ENCODE peak calls at places on chromosomes 4 and X, in ten cellular contexts. One of them, this sample, is unnamed.

GRCh38 chrX:104660092-104660491 is 94.1 kb downstream of the IL1RAPL2 start:
- DNase-seq in adrenal gland: no peak
- DNase-seq in AG09319: no peak
- DNase-seq in hepatocyte: no peak
- DNase-seq in activated CD4-positive, alpha-beta T cell treated with anti-CD3 and anti-CD28 coated beads for 1 hour: no peak
- DNase-seq in AG20443: no peak
- DNase-seq in anterior cingulate cortex: no peak
- DNase-seq in astrocyte of the cerebellum: no peak
- DNase-seq in occipital lobe: no peak
- DNase-seq in left colon: no peak
- DNase-seq in this sample: no peak

GRCh38 chrX:151762802-151763201 is 28.3 kb downstream of the CNGA2 start:
- DNase-seq in astrocyte of the cerebellum: no peak
- DNase-seq in left colon: no peak
- DNase-seq in anterior cingulate cortex: no peak
- DNase-seq in hepatocyte: no peak
- DNase-seq in AG09319: no peak
- DNase-seq in occipital lobe: no peak
- DNase-seq in activated CD4-positive, alpha-beta T cell treated with anti-CD3 and anti-CD28 coated beads for 1 hour: no peak
- DNase-seq in AG20443: no peak
- DNase-seq in adrenal gland: no peak
- DNase-seq in this sample: no peak

GRCh38 chr4:53505947-53506346 is 85.3 kb downstream of the LNX1 start:
- DNase-seq in AG09319: no peak
- DNase-seq in left colon: no peak
- DNase-seq in AG20443: no peak
- DNase-seq in adrenal gland: no peak
- DNase-seq in occipital lobe: no peak
- DNase-seq in anterior cingulate cortex: no peak
- DNase-seq in hepatocyte: no peak
- DNase-seq in activated CD4-positive, alpha-beta T cell treated with anti-CD3 and anti-CD28 coated beads for 1 hour: no peak
- DNase-seq in astrocyte of the cerebellum: no peak
- DNase-seq in this sample: no peak

GRCh38 chrX:44332437-44332836 is 11.0 kb downstream of the EFHC2 start:
- DNase-seq in astrocyte of the cerebellum: no peak
- DNase-seq in adrenal gland: no peak
- DNase-seq in hepatocyte: no peak
- DNase-seq in AG09319: no peak
- DNase-seq in occipital lobe: no peak
- DNase-seq in anterior cingulate cortex: no peak
- DNase-seq in left colon: no peak
- DNase-seq in AG20443: no peak
- DNase-seq in activated CD4-positive, alpha-beta T cell treated with anti-CD3 and anti-CD28 coated beads for 1 hour: no peak
- DNase-seq in this sample: no peak

GRCh38 chr4:142446965-142447474 is 399.1 kb downstream of the INPP4B start:
- DNase-seq in activated CD4-positive, alpha-beta T cell treated with anti-CD3 and anti-CD28 coated beads for 1 hour: no peak
- DNase-seq in occipital lobe: no peak
- DNase-seq in adrenal gland: no peak
- DNase-seq in anterior cingulate cortex: no peak
- DNase-seq in hepatocyte: no peak
- DNase-seq in AG09319: no peak
- DNase-seq in AG20443: no peak
- DNase-seq in astrocyte of the cerebellum: no peak
- DNase-seq in left colon: no peak
- DNase-seq in this sample: no peak

GRCh38 chrX:10156199-10157031 is at the start of gene CLCN4:
- DNase-seq in left colon: no peak
- DNase-seq in adrenal gland: peak; percentile 83
- DNase-seq in occipital lobe: peak; percentile 48
- DNase-seq in AG20443: peak; percentile 69
- DNase-seq in anterior cingulate cortex: peak; percentile 48
- DNase-seq in AG09319: no peak
- DNase-seq in activated CD4-positive, alpha-beta T cell treated with anti-CD3 and anti-CD28 coated beads for 1 hour: no peak
- DNase-seq in hepatocyte: peak; percentile 54
- DNase-seq in astrocyte of the cerebellum: peak; percentile 6
- DNase-seq in this sample: peak; percentile 81

GRCh38 chr4:8198906-8199593 is at the start of gene SH3TC1:
- DNase-seq in astrocyte of the cerebellum: no peak
- DNase-seq in left colon: peak; percentile 94
- DNase-seq in adrenal gland: peak; percentile 93
- DNase-seq in AG09319: peak; percentile 39
- DNase-seq in hepatocyte: peak; percentile 96
- DNase-seq in anterior cingulate cortex: peak; percentile 54
- DNase-seq in activated CD4-positive, alpha-beta T cell treated with anti-CD3 and anti-CD28 coated beads for 1 hour: peak; percentile 34
- DNase-seq in occipital lobe: peak; percentile 45
- DNase-seq in AG20443: peak; percentile 95
- DNase-seq in this sample: peak; percentile 96

GRCh38 chr4:16835597-16836247 is 62.7 kb downstream of the LDB2 start:
- DNase-seq in AG20443: no peak
- DNase-seq in anterior cingulate cortex: no peak
- DNase-seq in left colon: no peak
- DNase-seq in AG09319: no peak
- DNase-seq in adrenal gland: no peak
- DNase-seq in occipital lobe: no peak
- DNase-seq in hepatocyte: peak; percentile 26
- DNase-seq in activated CD4-positive, alpha-beta T cell treated with anti-CD3 and anti-CD28 coated beads for 1 hour: no peak
- DNase-seq in astrocyte of the cerebellum: no peak
- DNase-seq in this sample: no peak

GRCh38 chr4:25258980-25259578 is 25.2 kb downstream of the PI4K2B start:
- DNase-seq in AG20443: peak; percentile 26
- DNase-seq in astrocyte of the cerebellum: peak; percentile 18
- DNase-seq in occipital lobe: no peak
- DNase-seq in activated CD4-positive, alpha-beta T cell treated with anti-CD3 and anti-CD28 coated beads for 1 hour: no peak
- DNase-seq in hepatocyte: no peak
- DNase-seq in left colon: no peak
- DNase-seq in AG09319: no peak
- DNase-seq in adrenal gland: no peak
- DNase-seq in anterior cingulate cortex: no peak
- DNase-seq in this sample: no peak